ENCODE peak calls at places on chromosomes 1 and 21, in seven cellular contexts. One of them, this sample, is unnamed.

GRCh38 chr1:25437672-25438071 is 7.0 kb downstream of the MACO1 start:
- DNase-seq in A549: no peak
- DNase-seq in RCC 7860: no peak
- DNase-seq in Right ventricle myocardium inferior: no peak
- DNase-seq in ovary: no peak
- DNase-seq in adrenal gland: no peak
- DNase-seq in GM12892: no peak
- DNase-seq in this sample: no peak

GRCh38 chr1:47992720-47993119 is 4.5 kb downstream of the TRABD2B start:
- DNase-seq in adrenal gland: peak; percentile 52
- DNase-seq in ovary: no peak
- DNase-seq in RCC 7860: no peak
- DNase-seq in GM12892: no peak
- DNase-seq in A549: no peak
- DNase-seq in Right ventricle myocardium inferior: peak; percentile 69
- DNase-seq in this sample: no peak

GRCh38 chr1:161885013-161885412 is 118.9 kb downstream of the ATF6 start:
- DNase-seq in adrenal gland: no peak
- DNase-seq in A549: peak; percentile 53
- DNase-seq in Right ventricle myocardium inferior: no peak
- DNase-seq in RCC 7860: peak; percentile 37
- DNase-seq in ovary: no peak
- DNase-seq in GM12892: no peak
- DNase-seq in this sample: no peak

GRCh38 chr1:205840524-205840923 is 9.4 kb downstream of the PM20D1 start:
- DNase-seq in A549: no peak
- DNase-seq in adrenal gland: no peak
- DNase-seq in Right ventricle myocardium inferior: no peak
- DNase-seq in ovary: no peak
- DNase-seq in RCC 7860: no peak
- DNase-seq in GM12892: no peak
- DNase-seq in this sample: no peak

GRCh38 chr1:59005491-59006308 is 221.9 kb upstream of the JUN start:
- DNase-seq in Right ventricle myocardium inferior: no peak
- DNase-seq in A549: no peak
- DNase-seq in ovary: no peak
- DNase-seq in adrenal gland: peak; percentile 25
- DNase-seq in GM12892: no peak
- DNase-seq in RCC 7860: no peak
- DNase-seq in this sample: no peak

GRCh38 chr1:115092214-115092613 is 2.9 kb upstream of the TSPAN2 start:
- DNase-seq in RCC 7860: no peak
- DNase-seq in ovary: no peak
- DNase-seq in GM12892: no peak
- DNase-seq in A549: no peak
- DNase-seq in adrenal gland: no peak
- DNase-seq in Right ventricle myocardium inferior: no peak
- DNase-seq in this sample: no peak

GRCh38 chr21:17798796-17799195 is 20.4 kb downstream of the C21orf91 start:
- DNase-seq in Right ventricle myocardium inferior: no peak
- DNase-seq in GM12892: no peak
- DNase-seq in RCC 7860: no peak
- DNase-seq in adrenal gland: no peak
- DNase-seq in A549: no peak
- DNase-seq in ovary: no peak
- DNase-seq in this sample: no peak

GRCh38 chr1:106584127-106584526 is 472.3 kb upstream of the PRMT6 start:
- DNase-seq in Right ventricle myocardium inferior: no peak
- DNase-seq in ovary: no peak
- DNase-seq in GM12892: no peak
- DNase-seq in RCC 7860: no peak
- DNase-seq in adrenal gland: no peak
- DNase-seq in A549: no peak
- DNase-seq in this sample: no peak

GRCh38 chr1:84272401-84272800 is 29.1 kb upstream of the SAMD13 start:
- DNase-seq in A549: no peak
- DNase-seq in GM12892: no peak
- DNase-seq in RCC 7860: no peak
- DNase-seq in Right ventricle myocardium inferior: no peak
- DNase-seq in ovary: no peak
- DNase-seq in adrenal gland: no peak
- DNase-seq in this sample: peak; percentile 95